ENCODE peak calls at places on chromosomes 1 and 21, in eight cellular contexts. K is heart right ventricle, Q is cardiac muscle cell, S is K562, A is small intestine, L is lower lobe of right lung, H is heart left ventricle, I is adipocyte. B is an unnamed sample. For H3K4me1, the result is how much of the 10 kb centered on the place peaks cover.

GRCh38 chr1:16926491-16927195 is 4.9 kb downstream of the CROCC start:
- DNase-seq in Q (no peak), H (no peak), K (no peak), I (no peak), L (peak), S (no peak), A (no peak), B (no peak)

GRCh38 chr21:31335957-31336738 is 7.9 kb downstream of the TIAM1 start:
- DNase-seq in Q (peak), L (no peak), S (no peak), I (peak), K (no peak), H (peak), A (no peak), B (no peak)

GRCh38 chr1:203797948-203798347 is 2.5 kb downstream of the ZBED6 start:
- DNase-seq in K (no peak), A (peak), Q (no peak), L (no peak), S (peak), H (no peak), I (no peak), B (no peak)

GRCh38 chr1:41662061-41662655 is 177.7 kb upstream of the EDN2 start:
- DNase-seq in I (peak), Q (peak), H (peak), K (peak), S (no peak), A (peak), L (peak), B (peak)

GRCh38 chr1:20227704-20228103 is 41.4 kb upstream of the PLA2G2C start:
- DNase-seq in H (no peak), S (no peak), L (no peak), A (no peak), K (no peak), I (no peak), Q (no peak), B (no peak)

GRCh38 chr1:27391511-27392095 is 819 bp upstream of the GPR3 start:
- DNase-seq in H (peak), Q (peak), K (no peak), A (no peak), I (peak), S (peak), L (no peak), B (peak)

GRCh38 chr1:59107916-59108315 is 189.0 kb upstream of the FGGY start:
- DNase-seq in A (no peak), K (no peak), Q (no peak), S (no peak), H (no peak), L (no peak), I (no peak), B (no peak)

GRCh38 chr1:70993841-70994240 is 53.8 kb downstream of the PTGER3 start:
- DNase-seq in Q (no peak), K (no peak), I (no peak), S (no peak), L (no peak), A (no peak), H (no peak), B (no peak)

GRCh38 chr1:202589190-202589680 is 121.0 kb downstream of the SYT2 start:
- DNase-seq in A (peak), S (no peak), Q (peak), K (peak), H (peak), L (no peak), I (peak), B (peak)

GRCh38 chr1:211415700-211416099 is 76.3 kb downstream of the RD3 start:
- DNase-seq in I (peak), H (no peak), K (no peak), L (no peak), S (no peak), Q (no peak), A (no peak), B (no peak)
- H3K4me3 ChIP-seq in I (peak), H (no peak), K (peak), L (no peak), S (no peak), Q (peak), A (no peak), B (peak)

DNA sequence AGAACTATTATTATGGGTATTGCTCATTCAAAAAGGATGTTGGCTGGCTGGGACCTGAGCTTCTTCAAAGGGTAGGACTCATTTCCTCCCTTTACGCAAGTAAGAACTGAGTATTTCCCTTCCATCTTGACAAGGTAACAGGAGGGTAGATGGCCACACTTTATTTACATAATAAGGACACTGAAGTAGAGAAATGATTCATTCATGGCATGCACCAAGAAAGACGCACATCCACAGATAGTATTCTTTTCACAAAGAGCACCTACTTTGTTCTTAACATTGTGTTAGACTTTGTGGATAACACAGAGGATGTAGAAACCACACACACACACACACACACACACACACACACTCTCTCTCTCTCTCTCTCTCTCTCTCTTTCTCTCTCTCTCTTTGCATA is 82.9 kb downstream of the FAM78B start:
- DNase-seq in Q (no peak), K (no peak), L (no peak), I (no peak), H (no peak), S (no peak), A (no peak), B (no peak)
- H3K4me1 ChIP-seq in Q (under half), K (under half), L (under half), I (under half), H (under half), S (under half), A (under half), B (under half)

GRCh38 chr1:39269791-39270342 is 65.4 kb downstream of the MACF1 start:
- DNase-seq in S (no peak), K (no peak), I (peak), A (no peak), H (no peak), L (no peak), Q (peak), B (no peak)
- H3K4me3 ChIP-seq in S (no peak), K (no peak), I (peak), A (no peak), H (no peak), L (no peak), Q (no peak), B (no peak)

GRCh38 chr1:62424412-62424811 is 12.4 kb upstream of the USP1 start:
- DNase-seq in L (no peak), S (no peak), K (no peak), A (no peak), H (no peak), I (peak), Q (no peak), B (no peak)
- H3K4me1 ChIP-seq in L (under half), S (under half), K (under half), A (under half), H (under half), I (under half), Q (under half), B (under half)

GRCh38 chr1:39407496-39407888 is 83.9 kb upstream of the BMP8A start:
- DNase-seq in A (no peak), Q (no peak), I (peak), K (no peak), L (no peak), S (no peak), H (no peak), B (no peak)
- H3K4me3 ChIP-seq in A (no peak), Q (no peak), I (peak), K (no peak), L (peak), S (peak), H (no peak), B (no peak)

GRCh38 chr1:88885933-88886332 is 5.4 kb downstream of the GTF2B start:
- DNase-seq in A (no peak), K (no peak), S (no peak), L (no peak), Q (no peak), H (no peak), I (no peak), B (no peak)
- H3K4me1 ChIP-seq in A (under half), K (under half), S (under half), L (under half), Q (under half), H (under half), I (under half), B (under half)